ENCODE peak calls at places on chromosome X, in four cellular contexts. X is HepG2, W is SK-N-SH, E is K562. O is an unnamed sample.

GRCh38 chrX:70954871-70955270 is 24.0 kb upstream of the SLC7A3 start:
- DNase-seq in X (no peak), W (no peak), E (no peak), O (no peak)

GRCh38 chrX:9163153-9163790 is 129.3 kb upstream of the FAM9B start:
- DNase-seq in X (no peak), W (no peak), E (no peak), O (no peak)

GRCh38 chrX:151624677-151625076 is 61.2 kb downstream of the PASD1 start:
- DNase-seq in X (no peak), W (no peak), E (no peak), O (peak)

GRCh38 chrX:42490111-42490510 is 287.9 kb downstream of the PPP1R2C start:
- DNase-seq in X (no peak), W (no peak), E (no peak), O (peak)

GRCh38 chrX:38988301-38988700 is 187.0 kb downstream of the MID1IP1 start:
- DNase-seq in X (no peak), W (no peak), E (no peak), O (no peak)

GRCh38 chrX:72255445-72255844 is 16.6 kb upstream of the ERCC6L start:
- DNase-seq in X (no peak), W (no peak), E (no peak), O (no peak)

GRCh38 chrX:119156241-119156640 is 28.6 kb upstream of the KIAA1210 start:
- DNase-seq in X (no peak), W (no peak), E (no peak), O (no peak)

GRCh38 chrX:71098302-71098701 is 2.7 kb downstream of the FOXO4 start:
- DNase-seq in X (no peak), W (peak), E (peak), O (no peak)

GRCh38 chrX:76453737-76454406 is 26.4 kb downstream of the MAGEE1 start:
- DNase-seq in X (no peak), W (no peak), E (no peak), O (no peak)

GRCh38 chrX:29145316-29145715 is 558.1 kb downstream of the IL1RAPL1 start:
- DNase-seq in X (no peak), W (no peak), E (no peak), O (no peak)

GRCh38 chrX:29143756-29144155 is 556.5 kb downstream of the IL1RAPL1 start:
- DNase-seq in X (no peak), W (no peak), E (no peak), O (no peak)

GRCh38 chrX:29138003-29138402 is 550.8 kb downstream of the IL1RAPL1 start:
- DNase-seq in X (no peak), W (no peak), E (no peak), O (no peak)

DNA sequence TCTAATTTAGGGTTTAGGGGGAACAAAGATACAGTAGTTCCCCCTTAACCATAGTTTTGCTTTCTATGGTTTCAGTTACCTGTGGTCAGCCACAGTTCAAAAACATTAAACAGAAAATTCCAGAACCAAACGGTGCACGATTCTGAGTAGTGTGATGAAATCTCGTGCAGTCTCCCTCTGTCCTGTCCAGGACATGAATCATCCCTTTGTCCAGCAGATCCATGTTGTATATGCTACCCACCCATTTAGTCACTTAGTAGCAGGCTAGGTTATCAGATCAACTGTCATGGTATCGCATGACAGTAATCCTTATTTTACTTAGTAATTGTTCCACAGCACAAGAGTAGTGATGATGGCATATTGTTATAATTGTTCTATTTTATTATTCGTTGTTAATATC is 556.1 kb downstream of the IL1RAPL1 start:
- DNase-seq in X (no peak), W (no peak), E (no peak), O (no peak)
- TF ChIP-seq GABPA in X (no peak), W (no peak), E (no peak), O (no peak)

GRCh38 chrX:40571600-40571999 is 9.2 kb upstream of the ATP6AP2 start:
- DNase-seq in X (no peak), W (no peak), E (no peak), O (no peak)

GRCh38 chrX:40570346-40571093 is 10.2 kb upstream of the ATP6AP2 start:
- DNase-seq in X (no peak), W (no peak), E (peak), O (no peak)

GRCh38 chrX:40578039-40578438 is 2.7 kb upstream of the ATP6AP2 start:
- DNase-seq in X (peak), W (no peak), E (peak), O (peak)

GRCh38 chrX:40576291-40576690 is 4.5 kb upstream of the ATP6AP2 start:
- DNase-seq in X (no peak), W (no peak), E (no peak), O (no peak)

DNA sequence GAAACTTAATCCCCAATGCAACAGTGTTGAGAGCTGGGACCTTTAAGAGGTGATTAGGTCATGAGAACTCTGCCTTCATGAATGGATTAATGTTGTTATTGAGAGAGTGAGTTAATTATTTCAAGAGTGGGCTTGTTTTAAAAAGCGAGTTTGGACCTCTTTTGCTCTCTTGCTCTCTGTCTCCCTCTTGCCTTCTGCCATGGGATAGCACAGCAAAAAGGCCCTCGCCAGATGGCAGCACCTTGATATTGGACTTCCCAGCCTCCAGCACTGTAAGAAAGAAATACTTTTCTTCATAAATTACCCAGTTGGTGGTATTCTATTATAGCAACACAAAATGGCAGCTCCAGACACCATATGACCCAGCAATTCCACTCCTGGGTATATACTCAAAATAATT is 7.0 kb upstream of the ATP6AP2 start:
- DNase-seq in X (peak), W (no peak), E (peak), O (no peak)
- TF ChIP-seq GABPA in X (no peak), W (no peak), E (no peak), O (no peak)

GRCh38 chrX:109934434-109934833 is 68.5 kb upstream of the TMEM164 start:
- DNase-seq in X (no peak), W (no peak), E (no peak), O (no peak)
- TF ChIP-seq GABPA in X (no peak), W (no peak), E (no peak), O (no peak)

DNA sequence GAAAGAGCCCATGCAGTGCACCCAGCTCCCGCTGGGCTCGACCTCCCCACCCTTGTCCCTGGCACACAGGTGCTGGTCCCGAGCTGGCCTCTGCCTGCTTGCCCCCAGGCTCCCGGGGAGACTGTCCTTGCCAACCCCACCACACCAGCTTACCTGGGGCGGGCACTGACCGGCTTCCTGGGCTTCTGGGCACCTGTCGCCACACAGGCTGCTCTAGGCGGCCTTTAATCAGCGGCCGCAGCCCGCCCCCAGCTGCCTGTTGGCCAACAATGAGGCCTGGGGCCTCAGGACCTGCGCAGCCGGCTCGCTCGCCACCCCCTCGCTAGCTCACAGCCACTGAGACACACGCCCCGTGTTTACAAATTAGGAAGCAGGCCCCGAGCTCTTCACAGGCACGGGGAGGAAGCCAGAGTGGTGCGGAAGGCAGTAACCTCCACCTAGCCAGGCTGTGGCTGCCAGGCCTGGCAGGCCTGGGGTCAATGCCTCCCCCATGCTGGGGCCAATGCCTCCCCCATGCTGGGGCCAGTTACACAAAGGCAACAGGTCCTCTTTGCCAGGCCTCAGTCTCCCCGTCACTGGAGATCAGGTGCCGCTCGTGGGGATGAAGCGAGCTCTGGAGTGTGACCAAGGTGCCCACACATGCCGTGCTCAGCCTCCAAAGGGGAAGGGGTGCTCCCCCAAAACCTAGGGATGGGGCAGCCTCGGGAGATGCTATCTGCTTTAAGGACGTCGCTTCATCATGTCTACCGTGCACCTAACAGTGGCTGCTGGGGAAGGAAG is at the start of gene TREX2:
- DNase-seq in X (no peak), W (no peak), E (no peak), O (no peak)
- TF ChIP-seq GABPA in X (no peak), W (no peak), E (no peak), O (no peak)

GRCh38 chrX:45447995-45448394 is 247.3 kb upstream of the DIPK2B start:
- DNase-seq in X (no peak), W (no peak), E (no peak), O (no peak)

GRCh38 chrX:45449982-45450381 is 249.3 kb upstream of the DIPK2B start:
- DNase-seq in X (no peak), W (no peak), E (no peak), O (no peak)

GRCh38 chrX:45445745-45446412 is 245.2 kb upstream of the DIPK2B start:
- DNase-seq in X (no peak), W (no peak), E (no peak), O (no peak)
- TF ChIP-seq GABPA in X (no peak), W (no peak), E (no peak), O (no peak)

DNA sequence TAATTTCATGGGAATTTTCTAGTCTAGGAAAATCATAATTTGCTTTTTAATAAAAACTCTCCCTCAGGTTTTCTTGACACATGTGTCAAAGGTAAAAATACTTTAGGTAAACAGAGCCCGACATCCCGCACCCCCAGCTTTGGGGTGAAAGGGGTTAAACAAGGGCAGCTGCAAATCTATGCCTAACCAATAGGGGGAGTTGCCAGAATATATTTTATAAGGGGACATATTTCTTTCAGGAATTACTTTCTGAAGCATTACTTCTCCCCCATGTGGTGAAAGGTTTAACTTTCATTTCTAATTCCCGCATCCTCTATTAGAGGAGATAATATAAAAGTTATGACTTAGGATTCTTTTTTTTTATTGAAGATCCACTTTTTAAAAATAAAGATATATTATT is 53.9 kb upstream of the HEPH start:
- DNase-seq in X (no peak), W (peak), E (peak), O (peak)
- TF ChIP-seq GABPA in X (no peak), W (no peak), E (no peak), O (no peak)

GRCh38 chrX:132367984-132368383 is 120.9 kb downstream of the MBNL3 start:
- DNase-seq in X (peak), W (no peak), E (no peak), O (no peak)

GRCh38 chrX:132375941-132376340 is 112.9 kb downstream of the MBNL3 start:
- DNase-seq in X (no peak), W (no peak), E (peak), O (no peak)

GRCh38 chrX:132369650-132370049 is 119.2 kb downstream of the MBNL3 start:
- DNase-seq in X (peak), W (no peak), E (no peak), O (no peak)

DNA sequence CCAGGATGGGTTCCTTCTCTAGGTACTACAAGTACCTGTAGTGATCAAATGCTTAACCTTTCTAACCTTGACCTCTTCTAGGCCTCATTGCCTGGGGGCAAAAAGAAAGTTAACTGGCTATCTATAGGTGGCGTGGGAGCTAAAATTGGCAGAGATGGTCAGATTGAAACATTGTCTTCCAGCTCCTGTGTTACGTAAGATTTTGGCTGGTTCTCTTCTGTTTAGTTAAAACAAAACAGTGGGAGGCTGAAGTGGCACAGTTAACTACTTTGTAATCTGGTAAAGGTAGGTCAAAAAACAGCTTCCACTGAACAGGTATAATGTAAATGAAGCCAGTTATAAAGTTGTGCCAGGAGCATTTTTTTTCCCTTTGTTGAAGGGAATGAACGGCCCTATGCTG is 115.2 kb downstream of the MBNL3 start:
- DNase-seq in X (no peak), W (no peak), E (no peak), O (no peak)
- TF ChIP-seq GABPA in X (no peak), W (no peak), E (no peak), O (no peak)